ENCODE peak calls at places on chromosomes 12 and 14, in seven cellular contexts. S is RWPE2, E is fibroblast of lung, W is thyroid gland, T is GM23338, G is uterus, D is Panc1. Q is an unnamed sample. For H3K36me3 and H3K4me1, the result is how much of the 10 kb centered on the place peaks cover.

GRCh38 chr12:56927281-56927680 is 6.9 kb downstream of the SDR9C7 start:
- DNase-seq in S (no peak), E (no peak), W (no peak), T (no peak), G (no peak), D (no peak), Q (no peak)

GRCh38 chr12:123744836-123745235 is 17.3 kb upstream of the DNAH10 start:
- DNase-seq in S (no peak), E (no peak), W (no peak), T (peak), G (no peak), D (no peak), Q (no peak)

GRCh38 chr12:50162225-50162624 is 4.9 kb downstream of the CERS5 start:
- DNase-seq in S (no peak), E (no peak), W (no peak), T (no peak), G (no peak), D (no peak), Q (no peak)

GRCh38 chr14:100790785-100791667 is 34.9 kb upstream of the MEG3 start:
- DNase-seq in S (peak), E (peak), W (no peak), T (no peak), G (no peak), D (no peak), Q (no peak)

GRCh38 chr12:120820885-120821510 is 83.2 kb downstream of the SPPL3 start:
- DNase-seq in S (no peak), E (no peak), W (no peak), T (no peak), G (no peak), D (no peak), Q (no peak)

GRCh38 chr14:61620130-61620946 is 75.0 kb upstream of the HIF1A start:
- DNase-seq in S (no peak), E (peak), W (no peak), T (no peak), G (no peak), D (no peak), Q (no peak)

GRCh38 chr14:90382491-90383125 is 14.2 kb upstream of the CALM1 start:
- DNase-seq in S (no peak), E (peak), W (peak), T (peak), G (peak), D (no peak), Q (peak)

GRCh38 chr12:118404876-118405521 is 28.6 kb downstream of the SUDS3 start:
- DNase-seq in S (no peak), E (peak), W (peak), T (peak), G (peak), D (peak), Q (peak)

GRCh38 chr14:77026930-77027537 is 1.5 kb downstream of the IRF2BPL start:
- DNase-seq in S (no peak), E (peak), W (no peak), T (peak), G (peak), D (no peak), Q (no peak)

GRCh38 chr12:121789800-121790748 is 3.4 kb downstream of the RHOF start:
- DNase-seq in S (no peak), E (no peak), W (peak), T (peak), G (no peak), D (no peak), Q (no peak)

GRCh38 chr12:131383741-131384543 is 326.9 kb upstream of the SFSWAP start:
- DNase-seq in S (no peak), E (no peak), W (no peak), T (no peak), G (no peak), D (no peak), Q (peak)

GRCh38 chr12:54890339-54890738 is 36.0 kb downstream of the MUCL1 start:
- DNase-seq in S (no peak), E (no peak), W (no peak), T (no peak), G (no peak), D (no peak), Q (no peak)

GRCh38 chr12:4789776-4790175 is 69.6 kb downstream of the GALNT8 start:
- DNase-seq in S (no peak), E (no peak), W (no peak), T (no peak), G (no peak), D (no peak), Q (no peak)

GRCh38 chr12:4784404-4785054 is 64.3 kb downstream of the GALNT8 start:
- DNase-seq in S (no peak), E (no peak), W (no peak), T (no peak), G (no peak), D (no peak), Q (no peak)

GRCh38 chr12:4786795-4787194 is 66.6 kb downstream of the GALNT8 start:
- DNase-seq in S (no peak), E (no peak), W (no peak), T (peak), G (no peak), D (no peak), Q (no peak)

GRCh38 chr12:4791497-4791896 is 71.3 kb downstream of the GALNT8 start:
- DNase-seq in S (no peak), E (no peak), W (no peak), T (no peak), G (no peak), D (no peak), Q (no peak)

DNA sequence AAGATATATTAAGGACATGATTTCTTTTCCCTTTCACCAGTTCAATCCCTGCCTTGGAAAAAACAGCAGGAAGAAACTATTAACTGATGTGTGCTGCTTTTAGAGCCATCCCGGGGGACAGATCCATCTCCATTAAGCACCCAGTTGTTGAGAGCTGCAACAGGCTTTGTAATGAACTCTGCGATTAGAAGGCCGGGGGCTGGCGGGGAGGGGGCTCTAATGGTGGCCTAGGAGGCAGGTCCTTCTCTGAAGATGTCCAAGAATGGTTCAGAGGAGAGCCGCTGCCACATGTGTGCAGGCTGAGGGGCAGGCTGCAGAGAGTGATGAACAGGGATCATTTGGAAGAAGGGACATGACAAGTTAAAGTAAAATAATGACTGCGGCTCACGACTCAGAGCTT is 67.8 kb downstream of the GALNT8 start:
- DNase-seq in S (no peak), E (no peak), W (no peak), T (no peak), G (no peak), D (no peak), Q (no peak)
- TF ChIP-seq CTCF in S (no peak), E (no peak), W (no peak), T (no peak), G (no peak), D (no peak), Q (no peak)

GRCh38 chr14:105458010-105458409 is 16.6 kb upstream of the CRIP2 start:
- DNase-seq in S (no peak), E (no peak), W (no peak), T (no peak), G (no peak), D (no peak), Q (no peak)
- H3K36me3 ChIP-seq in S (half or more), E (under half), W (under half), T (under half), G (under half), D (under half), Q (half or more)

GRCh38 chr12:94586589-94587259 is 63.6 kb downstream of the TMCC3 start:
- DNase-seq in S (no peak), E (peak), W (no peak), T (no peak), G (no peak), D (no peak), Q (no peak)
- H3K4me1 ChIP-seq in S (under half), E (under half), W (under half), T (under half), G (under half), D (under half), Q (under half)

GRCh38 chr14:105287249-105288102 is 13.3 kb downstream of the BRF1 start:
- DNase-seq in S (no peak), E (no peak), W (no peak), T (peak), G (no peak), D (no peak), Q (no peak)
- TF ChIP-seq CTCF in S (no peak), E (no peak), W (no peak), T (peak), G (no peak), D (no peak), Q (no peak)

GRCh38 chr12:62637679-62638078 is 171.1 kb downstream of the MON2 start:
- DNase-seq in S (no peak), E (no peak), W (no peak), T (no peak), G (no peak), D (no peak), Q (no peak)

GRCh38 chr12:62631531-62632520 is 165.2 kb downstream of the MON2 start:
- DNase-seq in S (no peak), E (peak), W (peak), T (peak), G (peak), D (peak), Q (no peak)

GRCh38 chr12:62640910-62641448 is 174.4 kb downstream of the MON2 start:
- DNase-seq in S (no peak), E (peak), W (peak), T (no peak), G (no peak), D (no peak), Q (no peak)

GRCh38 chr12:62632521-62632920 is 165.9 kb downstream of the MON2 start:
- DNase-seq in S (no peak), E (peak), W (peak), T (peak), G (peak), D (no peak), Q (no peak)

DNA sequence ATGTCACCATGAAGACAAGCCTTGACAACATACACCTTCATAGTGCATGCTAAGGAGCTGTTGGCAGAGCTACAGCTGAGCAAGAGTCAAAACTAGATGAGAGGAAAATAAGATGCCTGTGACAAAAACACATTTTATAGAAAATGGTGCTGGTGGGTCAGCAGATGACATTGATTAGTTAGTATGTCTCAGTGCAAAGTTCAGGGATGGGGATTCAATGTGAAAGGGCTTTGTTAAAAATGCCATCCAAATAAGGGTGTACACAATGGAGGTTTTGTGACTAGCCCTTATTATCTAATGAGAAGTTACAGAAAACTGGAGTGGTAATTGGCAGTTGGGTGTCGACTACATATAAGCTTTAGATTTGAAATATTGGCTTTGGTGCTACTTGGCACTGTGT is 169.0 kb downstream of the MON2 start:
- DNase-seq in S (no peak), E (no peak), W (no peak), T (no peak), G (no peak), D (no peak), Q (no peak)
- H3K36me3 ChIP-seq in S (under half), E (under half), W (under half), T (under half), G (under half), D (under half), Q (under half)

GRCh38 chr12:42469355-42470006 is 120.1 kb downstream of the PRICKLE1 start:
- DNase-seq in S (no peak), E (no peak), W (peak), T (no peak), G (no peak), D (no peak), Q (no peak)

GRCh38 chr12:42468853-42469252 is 120.7 kb downstream of the PRICKLE1 start:
- DNase-seq in S (no peak), E (no peak), W (no peak), T (no peak), G (no peak), D (no peak), Q (no peak)

GRCh38 chr12:42473130-42473529 is 116.4 kb downstream of the PRICKLE1 start:
- DNase-seq in S (no peak), E (peak), W (no peak), T (no peak), G (no peak), D (no peak), Q (no peak)

GRCh38 chr12:42463671-42464070 is 125.9 kb downstream of the PRICKLE1 start:
- DNase-seq in S (no peak), E (no peak), W (no peak), T (no peak), G (no peak), D (no peak), Q (no peak)

DNA sequence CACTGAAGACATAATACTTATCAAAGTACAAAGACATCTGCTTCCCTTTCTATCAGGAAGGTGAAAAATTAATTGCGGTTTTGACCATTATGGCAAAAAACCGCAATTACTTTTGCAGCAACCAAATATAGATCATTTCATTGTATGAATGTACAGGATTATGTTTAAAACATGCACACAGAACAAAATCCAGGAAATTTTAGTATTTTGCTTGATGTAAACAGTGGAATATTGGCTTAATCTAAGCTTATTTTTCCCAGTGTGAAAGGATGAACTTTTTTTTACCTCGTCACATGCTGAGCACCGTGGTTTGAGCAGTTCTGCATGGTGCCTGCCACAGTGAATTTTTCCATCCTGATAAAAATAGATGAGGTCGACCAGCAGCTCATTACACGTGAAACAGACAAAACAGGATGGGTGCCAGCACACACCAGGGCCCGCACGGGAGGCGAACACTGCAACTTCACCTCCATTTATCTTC is 121.2 kb downstream of the PRICKLE1 start:
- DNase-seq in S (no peak), E (no peak), W (no peak), T (no peak), G (no peak), D (no peak), Q (no peak)
- H3K4me1 ChIP-seq in S (under half), E (under half), W (under half), T (under half), G (under half), D (under half), Q (under half)

DNA sequence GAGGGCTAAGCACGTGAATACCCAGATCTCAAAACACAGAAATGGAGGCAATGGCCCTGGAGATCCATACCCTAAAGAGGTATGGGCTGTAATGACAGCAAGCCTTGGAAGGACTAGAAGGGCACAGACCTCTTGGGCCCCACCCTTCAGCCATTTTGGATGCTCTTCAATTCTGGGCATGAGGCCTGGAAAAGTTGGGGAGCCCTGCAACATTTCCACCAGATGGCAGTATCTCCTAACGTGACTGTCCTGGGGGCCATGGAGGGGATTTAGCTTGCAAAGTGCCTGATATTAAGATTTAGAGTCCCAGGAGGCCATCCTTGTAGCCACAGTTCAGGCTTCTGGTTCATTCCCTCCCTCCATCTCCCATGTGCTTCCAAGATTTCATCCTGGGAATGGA is 30.2 kb downstream of the KCNA5 start:
- DNase-seq in S (no peak), E (peak), W (no peak), T (peak), G (no peak), D (no peak), Q (no peak)
- TF ChIP-seq CTCF in S (peak), E (peak), W (no peak), T (peak), G (no peak), D (no peak), Q (no peak)

GRCh38 chr12:52076811-52077210 is 2.7 kb upstream of the SMIM41 start:
- DNase-seq in S (no peak), E (no peak), W (no peak), T (no peak), G (no peak), D (no peak), Q (no peak)
- H3K36me3 ChIP-seq in S (under half), E (under half), W (under half), T (under half), G (under half), D (under half), Q (half or more)

Q was measured in ascending aorta.